ENCODE peak calls at places on chromosome 11, in ten cellular contexts. V is activated T-cell treated with anti-CD3 and anti-CD28 coated beads for 1 hour; X is activated naive CD8-positive, alpha-beta T cell treated with anti-CD3 and anti-CD28 coated beads, Interleukin-2, amount 50 U/mL, for 24 hours; P is NCI-H187 treated with DMSO at 0.1 percent for 48 hours; L is HAP-1; H is GM23248; B is HT-29; S is AG04450; Y is stimulated activated naive CD4-positive, alpha-beta T cell; T is cardiac fibroblast. C is an unnamed sample.

GRCh38 chr11:61106906-61107470 is 4.7 kb downstream of the CD5 start:
- DNase-seq in L (no peak), B (no peak), X (no peak), S (no peak), V (no peak), P (no peak), T (no peak), Y (no peak), H (no peak), C (no peak)

GRCh38 chr11:111063711-111064110 is 181.8 kb upstream of the POU2AF2 start:
- DNase-seq in X (no peak), Y (no peak), S (no peak), H (peak), L (no peak), P (no peak), V (no peak), T (peak), B (no peak), C (no peak)

GRCh38 chr11:79018371-79018849 is 422.4 kb downstream of the TENM4 start:
- DNase-seq in P (no peak), S (peak), V (no peak), L (no peak), B (no peak), Y (no peak), H (peak), T (peak), X (no peak), C (no peak)

GRCh38 chr11:128021304-128022006 is 565.9 kb downstream of the ETS1 start:
- DNase-seq in P (no peak), H (peak), S (no peak), L (no peak), B (no peak), X (no peak), Y (no peak), T (peak), V (no peak), C (no peak)

GRCh38 chr11:78935408-78936101 is 360.9 kb upstream of the NARS2 start:
- DNase-seq in S (no peak), B (no peak), Y (no peak), P (no peak), L (no peak), H (peak), V (no peak), X (no peak), T (peak), C (no peak)

GRCh38 chr11:92750794-92751193 is 218.7 kb upstream of the MTNR1B start:
- DNase-seq in H (no peak), Y (no peak), T (no peak), L (no peak), V (no peak), X (no peak), B (no peak), S (no peak), P (no peak), C (no peak)

GRCh38 chr11:19633276-19633675 is 79.4 kb upstream of the NAV2 start:
- DNase-seq in Y (no peak), S (no peak), B (no peak), H (peak), T (no peak), P (no peak), V (no peak), X (no peak), L (no peak), C (no peak)

GRCh38 chr11:117725048-117725734 is 71.8 kb downstream of the DSCAML1 start:
- DNase-seq in L (no peak), Y (no peak), H (no peak), V (no peak), T (no peak), B (no peak), X (no peak), P (no peak), S (no peak), C (no peak)

GRCh38 chr11:66221726-66222236 is 46.7 kb upstream of the RAB1B start:
- DNase-seq in Y (no peak), H (peak), S (no peak), P (no peak), X (peak), B (no peak), L (no peak), T (peak), V (no peak), C (no peak)

GRCh38 chr11:72363112-72363511 is 71.2 kb downstream of the CLPB start:
- DNase-seq in P (no peak), T (peak), L (no peak), X (no peak), V (no peak), Y (no peak), H (no peak), S (no peak), B (no peak), C (no peak)

GRCh38 chr11:16609769-16610168 is 128.7 kb upstream of the C11orf58 start:
- DNase-seq in Y (no peak), V (no peak), P (no peak), B (no peak), H (no peak), L (no peak), X (no peak), S (no peak), T (no peak), C (no peak)

GRCh38 chr11:60343094-60343704 is 16.1 kb downstream of the MS4A6E start:
- DNase-seq in L (peak), T (peak), X (no peak), B (peak), Y (no peak), V (no peak), P (no peak), S (no peak), H (peak), C (no peak)

GRCh38 chr11:43518407-43519165 is 159.9 kb downstream of the TTC17 start:
- DNase-seq in L (no peak), T (peak), P (no peak), X (no peak), B (no peak), H (peak), S (no peak), V (no peak), Y (no peak), C (no peak)

GRCh38 chr11:121510438-121510837 is 57.7 kb upstream of the SORL1-AS1 start:
- DNase-seq in T (no peak), L (no peak), B (no peak), Y (no peak), S (no peak), P (no peak), V (no peak), H (no peak), X (no peak), C (no peak)

GRCh38 chr11:110463153-110463552 is 33.4 kb downstream of the FDX1 start:
- DNase-seq in Y (no peak), X (peak), P (no peak), B (peak), L (no peak), V (no peak), T (peak), S (peak), H (peak), C (no peak)

GRCh38 chr11:133966924-133967598 is 10.3 kb upstream of the IGSF9B start:
- DNase-seq in L (no peak), H (peak), Y (peak), X (peak), T (no peak), S (no peak), V (peak), B (no peak), P (no peak), C (peak)

GRCh38 chr11:2911088-2912037 is 17.9 kb downstream of the PHLDA2 start:
- DNase-seq in Y (no peak), T (no peak), P (no peak), H (no peak), S (no peak), B (peak), V (no peak), L (no peak), X (no peak), C (no peak)

GRCh38 chr11:27305751-27306150 is 57.3 kb downstream of the CCDC34 start:
- DNase-seq in V (no peak), L (no peak), S (no peak), P (no peak), H (no peak), B (no peak), Y (no peak), T (no peak), X (no peak), C (no peak)

GRCh38 chr11:390175-390574 is 3.8 kb upstream of the PKP3 start:
- DNase-seq in V (no peak), L (no peak), T (no peak), B (peak), H (no peak), S (no peak), X (no peak), Y (no peak), P (no peak), C (no peak)

GRCh38 chr11:109421981-109422590 is at the start of gene C11orf87:
- DNase-seq in H (peak), P (no peak), S (no peak), X (no peak), B (no peak), Y (no peak), T (no peak), V (no peak), L (no peak), C (no peak)

GRCh38 chr11:106763516-106763915 is 254.8 kb downstream of the GUCY1A2 start:
- DNase-seq in X (no peak), L (no peak), H (no peak), S (no peak), V (no peak), Y (no peak), P (no peak), T (no peak), B (no peak), C (no peak)

GRCh38 chr11:833849-834311 is 1.1 kb downstream of the CD151 start:
- DNase-seq in V (no peak), S (no peak), X (no peak), B (peak), T (peak), Y (no peak), L (no peak), P (no peak), H (peak), C (no peak)

GRCh38 chr11:67732045-67732787 is 57.8 kb upstream of the ALDH3B2 start:
- DNase-seq in Y (peak), S (no peak), X (peak), L (peak), B (no peak), H (peak), P (no peak), T (no peak), V (peak), C (peak)

GRCh38 chr11:73528420-73528819 is 69.5 kb downstream of the FAM168A start:
- DNase-seq in B (peak), Y (no peak), L (no peak), P (no peak), S (no peak), H (peak), V (no peak), T (peak), X (no peak), C (no peak)

GRCh38 chr11:44421090-44421675 is 111.2 kb upstream of the ALX4 start:
- DNase-seq in T (no peak), Y (no peak), P (no peak), S (no peak), V (no peak), L (no peak), X (no peak), B (no peak), H (no peak), C (no peak)

GRCh38 chr11:111429066-111429506 is 50.0 kb upstream of the POU2AF1 start:
- DNase-seq in T (peak), S (no peak), H (peak), Y (peak), X (peak), P (no peak), B (peak), L (peak), V (peak), C (peak)

GRCh38 chr11:113431746-113432145 is 43.5 kb downstream of the DRD2 start:
- DNase-seq in S (no peak), V (no peak), Y (no peak), X (no peak), L (no peak), H (no peak), B (no peak), P (no peak), T (no peak), C (no peak)

GRCh38 chr11:77454867-77455655 is 18.8 kb downstream of the PAK1 start:
- DNase-seq in H (no peak), V (no peak), B (no peak), T (no peak), L (no peak), Y (no peak), X (no peak), P (no peak), S (no peak), C (no peak)

GRCh38 chr11:26297179-26297970 is 34.6 kb upstream of the ANO3 start:
- DNase-seq in B (peak), L (peak), T (peak), S (peak), X (no peak), Y (no peak), V (no peak), P (peak), H (peak), C (no peak)

GRCh38 chr11:88689548-88690240 is 352.2 kb upstream of the CTSC start:
- DNase-seq in V (no peak), X (no peak), H (no peak), T (no peak), B (no peak), P (no peak), Y (peak), S (no peak), L (no peak), C (no peak)

C was measured in T-helper 9 cell.